ENCODE peak calls at places on chromosomes 1 and 21, in six cellular contexts. B, Z, M, G, N and W are unnamed samples.

GRCh38 chr1:88736633-88737248 is 52.7 kb downstream of the PKN2 start:
- DNase-seq in M (peak), G (no peak), N (no peak), B (peak), Z (no peak), W (no peak)

GRCh38 chr1:91400133-91400725 is 4.4 kb downstream of the HFM1 start:
- DNase-seq in Z (no peak), N (no peak), G (no peak), M (no peak), B (no peak), W (no peak)

GRCh38 chr1:5979536-5980313 is 12.5 kb downstream of the NPHP4 start:
- DNase-seq in G (peak), B (no peak), M (no peak), N (no peak), Z (no peak), W (no peak)

GRCh38 chr1:167441222-167441621 is 77.1 kb downstream of the CD247 start:
- DNase-seq in N (no peak), Z (no peak), G (no peak), M (no peak), B (no peak), W (no peak)

GRCh38 chr21:31117046-31117916 is 79.0 kb upstream of the KRTAP19-8 start:
- DNase-seq in Z (peak), N (no peak), B (no peak), M (no peak), G (no peak), W (no peak)

GRCh38 chr21:33940846-33941245 is 25.2 kb upstream of the ATP5PO start:
- DNase-seq in N (no peak), G (no peak), M (no peak), B (no peak), Z (no peak), W (no peak)

GRCh38 chr1:248853668-248854375 is 5.1 kb downstream of the ZNF692 start:
- DNase-seq in Z (no peak), M (no peak), N (no peak), G (no peak), B (peak), W (no peak)

GRCh38 chr21:18951291-18952038 is 547.9 kb upstream of the TMPRSS15 start:
- DNase-seq in G (no peak), M (peak), N (peak), B (peak), Z (no peak), W (no peak)

GRCh38 chr1:24341260-24341659 is 22.1 kb downstream of the GRHL3 start:
- DNase-seq in G (peak), Z (no peak), M (no peak), N (no peak), B (no peak), W (no peak)

GRCh38 chr1:21496063-21496462 is 13.2 kb upstream of the ALPL start:
- DNase-seq in B (no peak), G (no peak), Z (no peak), M (no peak), N (no peak), W (no peak)

GRCh38 chr1:33429846-33430750 is 797 bp downstream of the PHC2 start:
- DNase-seq in G (peak), Z (no peak), N (no peak), B (no peak), M (no peak), W (no peak)

GRCh38 chr1:22886211-22886610 is 86.5 kb downstream of the LACTBL1 start:
- DNase-seq in N (no peak), Z (no peak), M (no peak), B (no peak), G (no peak), W (no peak)

GRCh38 chr21:42102063-42102462 is 30.9 kb downstream of the UMODL1 start:
- DNase-seq in N (no peak), G (no peak), B (peak), M (peak), Z (no peak), W (no peak)

GRCh38 chr1:115183158-115183557 is 93.9 kb upstream of the TSPAN2 start:
- DNase-seq in Z (no peak), M (no peak), B (no peak), N (no peak), G (no peak), W (no peak)

GRCh38 chr1:178028973-178029481 is 59.2 kb upstream of the SEC16B start:
- DNase-seq in Z (no peak), G (no peak), N (no peak), B (no peak), M (no peak), W (no peak)

GRCh38 chr1:244049142-244049968 is 1.7 kb upstream of the ZBTB18 start:
- DNase-seq in N (peak), B (peak), M (peak), Z (no peak), G (peak), W (no peak)

GRCh38 chr1:210231846-210232523 is 611 bp upstream of the SERTAD4 start:
- DNase-seq in G (no peak), B (peak), M (no peak), Z (no peak), N (no peak), W (no peak)